ENCODE peak calls at places on chromosome X, in ten cellular contexts. X, K, D, M, H, L, I, E, Z and G are unnamed samples.

GRCh38 chrX:39616098-39616729 is 481.5 kb downstream of the BCOR start:
- DNase-seq in E (no peak), M (no peak), L (no peak), X (peak), Z (no peak), I (no peak), H (no peak), K (no peak), D (no peak), G (no peak)

GRCh38 chrX:103630171-103630511 is 1.4 kb downstream of the TCEAL1 start:
- DNase-seq in M (no peak), L (no peak), D (no peak), K (no peak), X (no peak), H (no peak), Z (no peak), E (no peak), I (no peak), G (no peak)

GRCh38 chrX:31545726-31546125 is 473.9 kb upstream of the FTHL17 start:
- DNase-seq in K (no peak), D (no peak), M (no peak), L (no peak), Z (no peak), I (no peak), E (no peak), X (no peak), H (peak), G (no peak)

GRCh38 chrX:23287191-23287764 is 47.4 kb upstream of the PTCHD1 start:
- DNase-seq in M (no peak), L (no peak), H (no peak), D (no peak), K (no peak), X (no peak), E (no peak), I (no peak), Z (no peak), G (no peak)

GRCh38 chrX:9144643-9145290 is 110.8 kb upstream of the FAM9B start:
- DNase-seq in I (no peak), H (peak), Z (no peak), E (no peak), K (no peak), M (no peak), X (no peak), L (no peak), D (no peak), G (no peak)

GRCh38 chrX:48689143-48689920 is 5.7 kb downstream of the WAS start:
- DNase-seq in M (no peak), D (no peak), X (no peak), I (no peak), K (no peak), H (no peak), Z (no peak), L (no peak), E (no peak), G (no peak)

GRCh38 chrX:35890699-35891098 is 28.8 kb upstream of the CFAP47 start:
- DNase-seq in Z (peak), D (peak), M (peak), I (peak), X (peak), K (peak), H (peak), L (no peak), E (no peak), G (no peak)

GRCh38 chrX:102720237-102721168 is at the start of gene GPRASP3:
- DNase-seq in Z (no peak), H (peak), X (peak), M (peak), E (peak), L (peak), I (no peak), K (peak), D (peak), G (peak)

GRCh38 chrX:38375888-38376287 is 23.5 kb downstream of the OTC start:
- DNase-seq in D (no peak), E (no peak), H (peak), L (no peak), M (no peak), Z (no peak), X (peak), K (peak), I (no peak), G (no peak)

GRCh38 chrX:1686642-1687041 is 71.8 kb downstream of the ASMT start:
- DNase-seq in D (no peak), X (no peak), H (peak), I (no peak), Z (no peak), E (no peak), K (no peak), L (no peak), M (peak), G (no peak)

GRCh38 chrX:6678313-6678712 is 143.4 kb upstream of the VCX3A start:
- DNase-seq in K (no peak), L (no peak), D (peak), M (no peak), E (no peak), H (no peak), Z (no peak), X (no peak), I (no peak), G (no peak)

GRCh38 chrX:21528076-21528475 is 130.1 kb downstream of the KLHL34 start:
- DNase-seq in H (peak), M (no peak), I (no peak), L (no peak), E (no peak), K (no peak), D (no peak), X (no peak), Z (no peak), G (no peak)

GRCh38 chrX:39808471-39808917 is 289.3 kb downstream of the BCOR start:
- DNase-seq in I (peak), M (no peak), K (peak), D (no peak), Z (no peak), H (peak), E (no peak), X (no peak), L (no peak), G (peak)

GRCh38 chrX:119541188-119541587 is 24.0 kb downstream of the STEEP1 start:
- DNase-seq in K (peak), D (no peak), E (no peak), Z (no peak), L (no peak), M (no peak), X (no peak), I (peak), H (peak), G (no peak)

GRCh38 chrX:120463241-120463640 is 5.9 kb downstream of the LAMP2 start:
- DNase-seq in L (no peak), E (no peak), K (no peak), I (no peak), Z (no peak), M (no peak), H (peak), D (no peak), X (no peak), G (no peak)

GRCh38 chrX:25048176-25048575 is 32.4 kb upstream of the ARX start:
- DNase-seq in I (no peak), H (no peak), Z (no peak), X (no peak), E (no peak), L (no peak), K (no peak), D (no peak), M (no peak), G (no peak)

GRCh38 chrX:44484607-44485146 is 58.0 kb downstream of the FUNDC1 start:
- DNase-seq in L (no peak), H (no peak), D (no peak), X (no peak), E (no peak), Z (no peak), K (no peak), M (no peak), I (no peak), G (no peak)

GRCh38 chrX:30489323-30489722 is 88.2 kb downstream of the TASL start:
- DNase-seq in D (peak), X (no peak), Z (no peak), M (no peak), K (peak), E (no peak), I (no peak), L (no peak), H (peak), G (no peak)

GRCh38 chrX:46597774-46598173 is 24.2 kb downstream of the CHST7 start:
- DNase-seq in K (no peak), I (no peak), H (no peak), L (no peak), E (no peak), X (no peak), D (no peak), M (no peak), Z (no peak), G (no peak)

GRCh38 chrX:123731987-123732678 is 719 bp downstream of the THOC2 start:
- DNase-seq in Z (peak), K (peak), E (no peak), H (peak), M (peak), X (no peak), D (no peak), L (no peak), I (no peak), G (no peak)